ENCODE peak calls at places on chromosomes 5 and 9, in eight cellular contexts. R, A, L, O, K, N, I and C are unnamed samples.

GRCh38 chr9:110016340-110016739 is 191.6 kb downstream of the C9orf152 start:
- DNase-seq in N (peak; percentile 40), A (no peak), K (no peak), I (no peak), O (no peak), R (no peak), L (no peak), C (no peak)

GRCh38 chr5:177232761-177233160 is 70.8 kb downstream of the RAB24 start:
- DNase-seq in A (no peak), N (peak; percentile 33), I (no peak), O (no peak), K (no peak), L (no peak), R (no peak), C (no peak)

GRCh38 chr5:7391215-7391614 is 4.7 kb upstream of the ADCY2 start:
- DNase-seq in O (no peak), A (no peak), R (no peak), K (no peak), N (no peak), L (no peak), I (peak; percentile 8), C (no peak)

GRCh38 chr5:151577566-151577965 is 13.6 kb downstream of the FAT2 start:
- DNase-seq in A (no peak), K (no peak), I (no peak), N (no peak), R (no peak), O (no peak), L (no peak), C (no peak)

GRCh38 chr5:176677209-176677931 is 30.1 kb downstream of the TSPAN17 start:
- DNase-seq in O (no peak), R (no peak), K (no peak), I (no peak), A (no peak), N (no peak), L (no peak), C (no peak)

GRCh38 chr9:81559741-81560140 is 129.6 kb downstream of the TLE1 start:
- DNase-seq in N (peak; percentile 88), K (no peak), L (no peak), A (no peak), I (no peak), O (no peak), R (no peak), C (no peak)

GRCh38 chr5:60208681-60209080 is 315.2 kb upstream of the PDE4D start:
- DNase-seq in I (no peak), K (no peak), N (no peak), L (no peak), O (no peak), R (no peak), A (no peak), C (no peak)

GRCh38 chr9:130266236-130267098 is 907 bp downstream of the HMCN2 start:
- DNase-seq in K (no peak), L (no peak), N (no peak), I (no peak), A (no peak), R (no peak), O (no peak), C (no peak)

GRCh38 chr5:123001801-123002200 is 34.7 kb downstream of the PPIC start:
- DNase-seq in R (no peak), N (no peak), L (no peak), A (no peak), O (no peak), K (no peak), I (no peak), C (no peak)

GRCh38 chr9:19496321-19496720 is 87.5 kb downstream of the ACER2 start:
- DNase-seq in K (no peak), L (no peak), I (no peak), A (no peak), O (no peak), N (no peak), R (no peak), C (no peak)

GRCh38 chr9:109973336-109973735 is 193.3 kb downstream of the PALM2AKAP2 start:
- DNase-seq in A (no peak), R (no peak), O (no peak), L (no peak), N (no peak), I (no peak), K (no peak), C (no peak)

GRCh38 chr9:74379718-74380117 is 117.4 kb upstream of the RORB start:
- DNase-seq in N (peak; percentile 66), I (peak; percentile 20), L (no peak), O (peak; percentile 16), R (no peak), A (no peak), K (no peak), C (no peak)

GRCh38 chr9:130932220-130933069 is 6.6 kb downstream of the FIBCD1 start:
- DNase-seq in L (no peak), A (peak; percentile 79), I (no peak), N (no peak), O (no peak), K (no peak), R (no peak), C (no peak)

GRCh38 chr5:138844812-138845513 is 30.2 kb downstream of the LRRTM2 start:
- DNase-seq in A (no peak), O (no peak), L (no peak), I (no peak), N (peak; percentile 86), R (no peak), K (no peak), C (no peak)

GRCh38 chr5:1330146-1330846 is 14.6 kb downstream of the CLPTM1L start:
- DNase-seq in A (no peak), I (no peak), L (peak; percentile 97), O (peak; percentile 67), N (peak; percentile 98), R (no peak), K (no peak), C (no peak)

GRCh38 chr9:27276182-27277030 is 20.5 kb downstream of the EQTN start:
- DNase-seq in N (peak; percentile 35), L (no peak), I (peak; percentile 54), A (peak; percentile 16), K (no peak), O (no peak), R (no peak), C (no peak)

GRCh38 chr9:111484564-111484878 is 338 bp upstream of the ECPAS start:
- DNase-seq in I (no peak), O (no peak), K (no peak), A (no peak), N (no peak), R (no peak), L (no peak), C (no peak)

GRCh38 chr5:1239514-1240251 is 14.5 kb downstream of the SLC6A18 start:
- DNase-seq in O (peak; percentile 86), I (no peak), A (no peak), N (no peak), R (no peak), L (no peak), K (no peak), C (no peak)

GRCh38 chr9:127066060-127066774 is 56.2 kb downstream of the ANGPTL2 start:
- DNase-seq in I (no peak), K (no peak), O (no peak), R (no peak), L (no peak), A (no peak), N (no peak), C (no peak)

GRCh38 chr9:128892223-128892892 is 10.4 kb downstream of the LRRC8A start:
- DNase-seq in L (peak; percentile 97), I (no peak), R (peak; percentile 87), K (peak; percentile 73), O (peak; percentile 87), A (peak; percentile 90), N (peak; percentile 97), C (no peak)

GRCh38 chr5:54344653-54345052 is 34.3 kb upstream of the ARL15 start:
- DNase-seq in O (no peak), L (no peak), R (no peak), A (no peak), N (no peak), K (no peak), I (no peak), C (no peak)

DNA sequence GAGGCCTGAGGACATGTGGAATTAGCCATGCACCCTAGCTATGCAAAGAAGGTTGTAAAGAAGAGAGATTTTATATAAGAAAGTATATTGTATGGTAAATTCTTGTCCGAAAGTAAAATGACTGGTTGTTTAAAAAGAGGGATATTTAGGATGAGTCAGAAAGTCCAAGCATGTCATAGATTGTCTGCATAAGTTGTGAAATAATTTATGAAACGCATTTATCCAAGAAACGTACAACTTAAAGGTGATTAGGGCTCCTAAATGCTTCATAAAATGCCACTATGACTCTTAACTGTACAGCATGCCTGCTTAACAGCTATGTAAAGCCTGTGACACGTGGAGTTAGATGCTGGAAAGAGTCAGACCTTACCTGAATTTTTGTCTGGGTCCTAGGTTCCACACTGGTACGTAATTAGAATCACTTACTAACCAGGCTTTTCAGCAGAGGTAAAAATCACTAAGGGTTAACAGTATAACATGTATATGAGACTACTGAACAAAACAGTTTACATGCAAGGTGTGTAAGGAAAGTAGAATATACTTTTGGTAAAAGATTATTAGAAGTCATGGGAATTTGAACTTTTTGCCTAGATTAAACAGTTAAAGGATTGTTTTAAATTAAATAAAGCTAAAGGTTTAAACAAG is 37.0 kb upstream of the ARL15 start:
- DNase-seq in R (no peak), O (no peak), K (no peak), I (no peak), L (no peak), A (no peak), N (no peak), C (no peak)
- H3K9me3 ChIP-seq in R (no peaks in the 10 kb centered on the region), O (peaks cover 7% of the 10 kb centered on the region), K (no peaks in the 10 kb centered on the region), I (peaks cover 2% of the 10 kb centered on the region), L (peaks cover 11% of the 10 kb centered on the region), A (no peaks in the 10 kb centered on the region), N (peaks cover 4% of the 10 kb centered on the region), C (peaks cover 5% of the 10 kb centered on the region)

DNA sequence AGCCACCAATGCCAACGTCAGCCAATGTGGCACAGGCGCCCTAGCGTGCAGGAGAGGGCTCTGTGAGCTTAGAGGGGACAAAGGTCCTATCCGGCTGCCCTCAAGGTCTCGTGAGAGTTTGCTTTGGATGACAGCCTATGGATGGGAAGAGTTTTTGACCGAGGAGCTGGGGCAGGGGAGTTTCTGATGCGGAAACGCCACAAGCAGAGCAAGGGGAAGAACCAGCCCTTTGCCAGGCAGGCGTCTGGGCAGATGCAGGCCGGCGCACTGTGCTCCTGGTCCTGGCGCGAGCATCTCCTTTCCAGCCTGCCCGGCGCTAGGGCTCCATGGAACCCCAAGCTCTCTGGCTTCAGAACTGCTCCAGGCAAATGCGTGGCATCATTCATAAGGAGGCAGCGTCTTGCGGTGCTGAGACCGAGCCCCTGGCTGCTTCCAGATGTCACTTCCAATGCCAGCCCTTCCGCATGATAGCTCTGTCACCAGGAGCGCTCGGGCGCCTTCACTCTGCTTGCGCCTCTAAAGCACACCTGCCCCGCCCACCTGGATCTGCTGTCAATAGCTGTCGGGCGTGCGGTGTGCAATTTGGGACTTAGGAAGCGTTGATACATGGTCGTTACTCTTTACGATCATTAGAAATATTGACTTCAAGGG is 374.9 kb upstream of the IRX1 start:
- DNase-seq in A (no peak), I (no peak), L (no peak), K (no peak), N (no peak), O (no peak), R (no peak), C (no peak)
- H3K9me3 ChIP-seq in A (no peaks in the 10 kb centered on the region), I (no peaks in the 10 kb centered on the region), L (peaks cover 3% of the 10 kb centered on the region), K (no peaks in the 10 kb centered on the region), N (peaks cover 9% of the 10 kb centered on the region), O (peaks cover 8% of the 10 kb centered on the region), R (no peaks in the 10 kb centered on the region), C (no peaks in the 10 kb centered on the region)

GRCh38 chr5:25362799-25363198 is 718.0 kb upstream of the CDH10 start:
- DNase-seq in K (no peak), O (no peak), L (no peak), N (no peak), A (no peak), I (no peak), R (no peak), C (no peak)
- H3K9me3 ChIP-seq in K (no peaks in the 10 kb centered on the region), O (peaks cover 57% of the 10 kb centered on the region), L (no peaks in the 10 kb centered on the region), N (peaks cover 18% of the 10 kb centered on the region), A (no peaks in the 10 kb centered on the region), I (peaks cover 1% of the 10 kb centered on the region), R (peaks cover 3% of the 10 kb centered on the region), C (no peaks in the 10 kb centered on the region)

GRCh38 chr5:141430332-141431113 is at the start of gene PCDHGA12:
- DNase-seq in O (no peak), N (peak; percentile 82), K (no peak), I (no peak), R (peak; percentile 69), L (no peak), A (peak; percentile 69), C (no peak)
- H3K9me3 ChIP-seq in O (peaks cover 93% of the 10 kb centered on the region), N (peaks cover 44% of the 10 kb centered on the region), K (peaks cover 88% of the 10 kb centered on the region), I (peaks cover 53% of the 10 kb centered on the region), R (peaks cover 10% of the 10 kb centered on the region), L (peaks cover 45% of the 10 kb centered on the region), A (peaks cover 9% of the 10 kb centered on the region), C (peaks cover 8% of the 10 kb centered on the region)